ENCODE peak calls at places on chromosomes 11 and 22, in eight cellular contexts. T, B, A, D, Y, E, C and V are unnamed samples.

GRCh38 chr11:121446752-121447156 is 5.4 kb upstream of the SORL1 start:
- DNase-seq in T (no peak), B (no peak), A (no peak), D (no peak), Y (no peak), E (no peak), C (peak), V (no peak)

GRCh38 chr11:1121343-1122331 is 36.1 kb upstream of the MUC5AC start:
- DNase-seq in T (no peak), B (no peak), A (no peak), D (no peak), Y (no peak), E (no peak), C (peak), V (no peak)

GRCh38 chr11:44146931-44147330 is 51.5 kb downstream of the EXT2 start:
- DNase-seq in T (no peak), B (no peak), A (no peak), D (no peak), Y (no peak), E (no peak), C (no peak), V (no peak)

GRCh38 chr11:128603003-128603715 is 15.8 kb upstream of the ETS1 start:
- DNase-seq in T (no peak), B (peak), A (no peak), D (no peak), Y (no peak), E (no peak), C (no peak), V (no peak)

GRCh38 chr11:67303132-67303988 is at the start of gene SSH3:
- DNase-seq in T (no peak), B (peak), A (no peak), D (peak), Y (no peak), E (peak), C (peak), V (peak)

GRCh38 chr11:69480547-69481392 is 693 bp upstream of the LINC01488 start:
- DNase-seq in T (no peak), B (no peak), A (no peak), D (no peak), Y (no peak), E (no peak), C (peak), V (no peak)

GRCh38 chr11:109421981-109422590 is at the start of gene C11orf87:
- DNase-seq in T (no peak), B (no peak), A (no peak), D (no peak), Y (no peak), E (no peak), C (peak), V (no peak)

GRCh38 chr11:92480519-92480918 is 255.9 kb downstream of the FAT3 start:
- DNase-seq in T (no peak), B (no peak), A (no peak), D (no peak), Y (no peak), E (no peak), C (no peak), V (no peak)

GRCh38 chr22:17119481-17120202 is 1.5 kb downstream of the TMEM121B start:
- DNase-seq in T (no peak), B (no peak), A (no peak), D (no peak), Y (no peak), E (peak), C (no peak), V (peak)

GRCh38 chr22:44728761-44729261 is 23.6 kb upstream of the ARHGAP8 start:
- DNase-seq in T (no peak), B (no peak), A (no peak), D (no peak), Y (no peak), E (no peak), C (no peak), V (no peak)

GRCh38 chr11:43681543-43681942 is 1.0 kb downstream of the HSD17B12 start:
- DNase-seq in T (no peak), B (no peak), A (no peak), D (no peak), Y (no peak), E (no peak), C (peak), V (no peak)